ENCODE peak calls at places on chromosome 14, in ten cellular contexts. X, R, G, Z, B, P, A, Q, S and F are unnamed samples.

GRCh38 chr14:85131523-85131922 is 398.4 kb upstream of the FLRT2 start:
- DNase-seq in G (no peak), X (no peak), R (no peak), A (peak; percentile 8), Z (peak; percentile 71), S (no peak), Q (no peak), B (peak; percentile 71), P (no peak), F (no peak)

GRCh38 chr14:23306412-23307145 is at the start of gene BCL2L2:
- DNase-seq in P (peak; percentile 95), R (peak; percentile 93), Q (peak; percentile 95), G (peak; percentile 84), Z (peak; percentile 94), B (peak; percentile 97), X (peak; percentile 92), S (peak; percentile 78), A (peak; percentile 96), F (peak; percentile 90)

GRCh38 chr14:55701638-55702037 is 121.6 kb downstream of the KTN1 start:
- DNase-seq in G (peak; percentile 75), Q (no peak), Z (no peak), R (no peak), P (no peak), B (no peak), A (no peak), X (no peak), S (no peak), F (no peak)

GRCh38 chr14:67515386-67516079 is 17.6 kb upstream of the PLEKHH1 start:
- DNase-seq in B (peak; percentile 64), Q (peak; percentile 18), R (no peak), P (no peak), Z (no peak), G (no peak), S (no peak), X (no peak), A (no peak), F (peak; percentile 84)

GRCh38 chr14:89184952-89185351 is 232.1 kb downstream of the FOXN3 start:
- DNase-seq in X (no peak), G (no peak), A (no peak), B (no peak), P (no peak), R (no peak), S (no peak), Q (no peak), Z (no peak), F (no peak)

GRCh38 chr14:32594766-32595165 is 265.7 kb downstream of the AKAP6 start:
- DNase-seq in Q (no peak), B (no peak), X (no peak), S (no peak), R (no peak), G (peak; percentile 24), A (no peak), P (no peak), Z (no peak), F (no peak)

GRCh38 chr14:81618695-81619094 is 85.0 kb upstream of the SEL1L start:
- DNase-seq in Q (no peak), R (no peak), P (no peak), S (no peak), Z (peak; percentile 39), G (no peak), A (no peak), X (no peak), B (no peak), F (no peak)

GRCh38 chr14:103074699-103075341 is 9.2 kb upstream of the LBHD2 start:
- DNase-seq in Z (peak; percentile 55), A (no peak), B (peak; percentile 57), X (no peak), S (no peak), R (peak; percentile 77), G (no peak), Q (peak; percentile 29), P (no peak), F (peak; percentile 87)

GRCh38 chr14:59439256-59440015 is 25.7 kb downstream of the GPR135 start:
- DNase-seq in A (no peak), S (no peak), Z (no peak), R (no peak), Q (no peak), B (no peak), G (peak; percentile 74), X (no peak), P (no peak), F (no peak)

GRCh38 chr14:75504411-75504810 is 17.9 kb upstream of the BATF start:
- DNase-seq in A (no peak), X (no peak), R (no peak), B (no peak), S (no peak), Z (no peak), Q (no peak), G (no peak), P (no peak), F (no peak)

GRCh38 chr14:104286086-104286485 is 147.7 kb downstream of the KIF26A start:
- DNase-seq in A (no peak), X (no peak), Q (peak; percentile 3), Z (no peak), P (no peak), R (peak; percentile 18), S (no peak), G (no peak), B (no peak), F (peak; percentile 24)

GRCh38 chr14:56730468-56731145 is 79.7 kb downstream of the OTX2 start:
- DNase-seq in B (peak; percentile 70), S (no peak), Z (no peak), A (peak; percentile 58), R (no peak), X (no peak), P (no peak), G (no peak), Q (no peak), F (no peak)

GRCh38 chr14:61555056-61555838 is 140.1 kb upstream of the HIF1A start:
- DNase-seq in Q (no peak), Z (no peak), G (peak; percentile 75), A (peak; percentile 0), X (no peak), P (no peak), S (no peak), B (no peak), R (no peak), F (no peak)

GRCh38 chr14:35161231-35161630 is 38.9 kb downstream of the PRORP start:
- DNase-seq in Z (no peak), A (no peak), R (no peak), B (no peak), P (no peak), X (peak; percentile 28), G (peak; percentile 44), S (peak; percentile 20), Q (no peak), F (no peak)

GRCh38 chr14:23172096-23172495 is 11.4 kb downstream of the SLC7A8 start:
- DNase-seq in B (no peak), S (no peak), A (no peak), G (no peak), Q (no peak), P (no peak), X (no peak), Z (no peak), R (no peak), F (no peak)

GRCh38 chr14:101374373-101375338 is 186.6 kb upstream of the DIO3 start:
- DNase-seq in R (no peak), B (no peak), A (no peak), Z (no peak), P (no peak), X (no peak), G (no peak), S (no peak), Q (no peak), F (no peak)

GRCh38 chr14:92651793-92652382 is 96.5 kb downstream of the LGMN start:
- DNase-seq in Q (no peak), P (no peak), X (no peak), S (no peak), A (no peak), R (peak; percentile 69), G (no peak), Z (no peak), B (no peak), F (peak; percentile 85)

DNA sequence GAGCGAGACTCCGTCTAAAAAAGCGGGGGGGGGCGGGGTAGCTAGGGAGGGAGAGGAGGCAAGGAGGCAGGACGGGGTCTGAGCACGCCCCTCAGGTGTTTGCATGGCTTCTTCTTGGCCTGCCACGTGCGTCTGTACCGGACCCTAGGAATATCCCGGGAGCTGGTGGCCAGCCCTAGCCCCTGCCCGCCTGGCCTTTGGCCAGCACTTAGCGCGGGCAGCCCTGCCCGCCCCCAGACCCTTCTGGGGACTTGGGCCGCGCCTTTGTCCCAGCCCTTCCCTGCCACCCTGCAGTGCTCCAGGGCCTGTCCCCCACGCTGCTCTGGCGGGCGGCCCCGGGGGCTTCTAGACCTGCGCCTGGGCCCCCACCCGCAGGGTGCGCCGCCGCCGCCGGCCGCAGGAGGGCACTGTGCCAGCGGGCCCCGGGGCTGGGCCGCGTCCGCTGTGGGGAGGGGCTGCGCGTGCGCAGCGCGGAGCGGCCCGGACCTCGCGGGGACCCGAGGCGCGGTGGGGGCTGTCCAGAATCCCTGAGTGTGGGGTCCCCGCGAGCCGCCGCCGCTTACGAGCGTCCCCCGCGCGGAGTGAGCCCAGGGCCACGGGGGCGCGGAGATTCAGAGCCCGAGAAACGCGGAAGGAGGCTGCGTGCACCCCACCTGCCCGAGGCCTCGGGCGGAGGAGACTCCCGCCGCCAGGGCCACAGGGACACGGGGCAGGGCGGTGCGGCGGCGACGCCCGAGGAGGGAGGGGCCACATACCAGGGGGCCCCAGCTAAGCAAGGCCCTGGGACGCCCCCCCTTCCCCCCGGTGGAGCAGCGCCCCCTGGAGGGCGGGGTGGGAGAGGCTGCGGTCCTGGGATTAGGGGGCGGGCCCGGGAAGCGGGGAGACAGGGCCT is 21.0 kb downstream of the SLC25A29 start:
- DNase-seq in X (peak; percentile 60), R (peak; percentile 83), Q (peak; percentile 81), A (peak; percentile 86), B (peak; percentile 85), P (peak; percentile 63), Z (peak; percentile 79), S (peak; percentile 84), G (peak; percentile 32), F (peak; percentile 70)
- H3K4me1 ChIP-seq in X (peaks cover 2% of the 10 kb centered on the region), R (peaks cover 4% of the 10 kb centered on the region), Q (peaks cover 9% of the 10 kb centered on the region), A (peaks cover 6% of the 10 kb centered on the region), B (peaks cover 24% of the 10 kb centered on the region), P (no peaks in the 10 kb centered on the region), Z (peaks cover 19% of the 10 kb centered on the region), S (peaks cover 13% of the 10 kb centered on the region), G (peaks cover 4% of the 10 kb centered on the region), F (peaks cover 43% of the 10 kb centered on the region)

GRCh38 chr14:91369628-91370445 is 47.8 kb downstream of the CCDC88C start:
- DNase-seq in G (no peak), Z (peak; percentile 61), X (peak; percentile 82), P (peak; percentile 60), S (no peak), B (no peak), R (no peak), Q (no peak), A (no peak), F (peak; percentile 68)
- H3K4me1 ChIP-seq in G (no peaks in the 10 kb centered on the region), Z (peaks cover 46% of the 10 kb centered on the region), X (peaks cover 42% of the 10 kb centered on the region), P (no peaks in the 10 kb centered on the region), S (no peaks in the 10 kb centered on the region), B (peaks cover 22% of the 10 kb centered on the region), R (peaks cover 58% of the 10 kb centered on the region), Q (peaks cover 18% of the 10 kb centered on the region), A (peaks cover 53% of the 10 kb centered on the region), F (peaks cover 38% of the 10 kb centered on the region)

GRCh38 chr14:41642402-41643195 is 35.9 kb downstream of the LRFN5 start:
- DNase-seq in Q (no peak), Z (no peak), B (peak; percentile 41), S (no peak), A (no peak), R (no peak), X (no peak), G (no peak), P (no peak), F (no peak)
- H3K4me1 ChIP-seq in Q (no peaks in the 10 kb centered on the region), Z (no peaks in the 10 kb centered on the region), B (peaks cover 19% of the 10 kb centered on the region), S (no peaks in the 10 kb centered on the region), A (no peaks in the 10 kb centered on the region), R (no peaks in the 10 kb centered on the region), X (no peaks in the 10 kb centered on the region), G (no peaks in the 10 kb centered on the region), P (no peaks in the 10 kb centered on the region), F (no peaks in the 10 kb centered on the region)

GRCh38 chr14:64493455-64493854 is 10.2 kb downstream of the ZBTB25 start:
- DNase-seq in P (no peak), Q (no peak), S (no peak), G (no peak), X (no peak), B (no peak), Z (no peak), R (no peak), A (no peak), F (no peak)
- H3K4me1 ChIP-seq in P (no peaks in the 10 kb centered on the region), Q (peaks cover 12% of the 10 kb centered on the region), S (no peaks in the 10 kb centered on the region), G (no peaks in the 10 kb centered on the region), X (no peaks in the 10 kb centered on the region), B (no peaks in the 10 kb centered on the region), Z (no peaks in the 10 kb centered on the region), R (peaks cover 3% of the 10 kb centered on the region), A (no peaks in the 10 kb centered on the region), F (no peaks in the 10 kb centered on the region)